ENCODE peak calls at places on chromosomes 2 and 18, in five cellular contexts. H is astrocyte of the cerebellum, D is dorsolateral prefrontal cortex, Y is gastrocnemius medialis, O is left lung. E is an unnamed sample.

GRCh38 chr18:64271264-64271663 is 122.4 kb upstream of the LINC00305 start:
- DNase-seq in H (no peak), D (no peak), Y (no peak), O (no peak), E (no peak)

GRCh38 chr2:230717595-230717994 is 5.0 kb downstream of the CAB39 start:
- DNase-seq in H (no peak), D (no peak), Y (no peak), O (no peak), E (no peak)

GRCh38 chr18:11561293-11561692 is 48.1 kb upstream of the SLC35G4 start:
- DNase-seq in H (no peak), D (no peak), Y (no peak), O (no peak), E (no peak)

GRCh38 chr2:230721712-230722111 is 9.1 kb downstream of the CAB39 start:
- DNase-seq in H (no peak), D (no peak), Y (no peak), O (no peak), E (no peak)

GRCh38 chr2:158984554-158985207 is 16.2 kb downstream of the TANC1 start:
- DNase-seq in H (no peak), D (peak), Y (no peak), O (no peak), E (no peak)

GRCh38 chr2:128498589-128498988 is 179.9 kb upstream of the HS6ST1 start:
- DNase-seq in H (no peak), D (no peak), Y (no peak), O (no peak), E (no peak)

GRCh38 chr2:197677056-197677455 is 1.7 kb upstream of the RFTN2 start:
- DNase-seq in H (no peak), D (no peak), Y (no peak), O (no peak), E (no peak)

GRCh38 chr2:26562811-26563645 is 78.1 kb downstream of the CIB4 start:
- DNase-seq in H (peak), D (peak), Y (no peak), O (no peak), E (no peak)

GRCh38 chr18:67731853-67732252 is 215.3 kb upstream of the DSEL start:
- DNase-seq in H (no peak), D (no peak), Y (no peak), O (no peak), E (no peak)

GRCh38 chr2:45610281-45611019 is 617 bp downstream of the SRBD1 start:
- DNase-seq in H (peak), D (peak), Y (peak), O (peak), E (no peak)

GRCh38 chr2:127355407-127356008 is 32.3 kb downstream of the MAP3K2 start:
- DNase-seq in H (no peak), D (no peak), Y (no peak), O (no peak), E (no peak)

GRCh38 chr2:165428996-165429395 is 40.5 kb upstream of the CSRNP3 start:
- DNase-seq in H (no peak), D (no peak), Y (no peak), O (no peak), E (no peak)

GRCh38 chr2:190023860-190024259 is 38.7 kb downstream of the MSTN start:
- DNase-seq in H (peak), D (no peak), Y (no peak), O (no peak), E (peak)

GRCh38 chr2:98907966-98908905 is 27.8 kb downstream of the CRACDL start:
- DNase-seq in H (no peak), D (no peak), Y (no peak), O (no peak), E (no peak)

GRCh38 chr2:168320267-168320666 is 72.9 kb upstream of the STK39 start:
- DNase-seq in H (no peak), D (no peak), Y (no peak), O (no peak), E (no peak)

GRCh38 chr2:188322569-188323531 is 31.2 kb downstream of the GULP1 start:
- DNase-seq in H (peak), D (no peak), Y (no peak), O (no peak), E (no peak)

GRCh38 chr2:228180126-228181097 is 1.1 kb downstream of the SPHKAP start:
- DNase-seq in H (no peak), D (peak), Y (no peak), O (no peak), E (no peak)

GRCh38 chr2:6352906-6353515 is 512.7 kb downstream of the CMPK2 start:
- DNase-seq in H (peak), D (peak), Y (peak), O (no peak), E (no peak)

GRCh38 chr2:144707927-144708326 is 188.0 kb upstream of the ZEB2 start:
- DNase-seq in H (no peak), D (no peak), Y (no peak), O (no peak), E (peak)

GRCh38 chr2:160269365-160269764 is 69.3 kb upstream of the ITGB6 start:
- DNase-seq in H (no peak), D (no peak), Y (no peak), O (peak), E (no peak)

GRCh38 chr2:179410552-179411356 is 146.1 kb upstream of the SESTD1 start:
- DNase-seq in H (peak), D (peak), Y (peak), O (no peak), E (no peak)

GRCh38 chr2:235765181-235765820 is 271.5 kb downstream of the AGAP1 start:
- DNase-seq in H (peak), D (no peak), Y (no peak), O (no peak), E (no peak)

GRCh38 chr2:101463458-101463857 is 11.5 kb downstream of the RFX8 start:
- DNase-seq in H (no peak), D (no peak), Y (no peak), O (no peak), E (no peak)

GRCh38 chr2:58098254-58099096 is 51.9 kb downstream of the VRK2 start:
- DNase-seq in H (no peak), D (no peak), Y (no peak), O (no peak), E (peak)

GRCh38 chr2:23697676-23698075 is 229.2 kb downstream of the ATAD2B start:
- DNase-seq in H (no peak), D (no peak), Y (no peak), O (no peak), E (no peak)

GRCh38 chr18:79460445-79461300 is 64.9 kb downstream of the NFATC1 start:
- DNase-seq in H (no peak), D (no peak), Y (no peak), O (no peak), E (no peak)

GRCh38 chr2:47221039-47221438 is 65.9 kb upstream of the STPG4 start:
- DNase-seq in H (peak), D (no peak), Y (no peak), O (no peak), E (peak)

GRCh38 chr2:207311316-207312005 is 145.7 kb upstream of the KLF7 start:
- DNase-seq in H (peak), D (no peak), Y (peak), O (peak), E (peak)

GRCh38 chr2:111039984-111040383 is 80.7 kb upstream of the BCL2L11 start:
- DNase-seq in H (no peak), D (no peak), Y (no peak), O (no peak), E (no peak)

GRCh38 chr2:207616185-207616584 is 9.0 kb downstream of the METTL21A start:
- DNase-seq in H (no peak), D (no peak), Y (no peak), O (no peak), E (no peak)

GRCh38 chr2:170377469-170378207 is 199.7 kb downstream of the MYO3B start:
- DNase-seq in H (no peak), D (no peak), Y (no peak), O (no peak), E (no peak)

GRCh38 chr2:53594586-53594918 is 173.1 kb upstream of the CHAC2 start:
- DNase-seq in H (no peak), D (no peak), Y (no peak), O (no peak), E (peak)

GRCh38 chr2:138274421-138275291 is 226.9 kb upstream of the SPOPL start:
- DNase-seq in H (no peak), D (no peak), Y (no peak), O (no peak), E (no peak)

GRCh38 chr18:79386547-79386946 is 9.2 kb upstream of the NFATC1 start:
- DNase-seq in H (no peak), D (no peak), Y (no peak), O (peak), E (no peak)

GRCh38 chr2:165624139-165624803 is 154.8 kb downstream of the CSRNP3 start:
- DNase-seq in H (no peak), D (no peak), Y (no peak), O (no peak), E (no peak)

GRCh38 chr2:41576423-41576822 is 471.4 kb upstream of the PKDCC start:
- DNase-seq in H (no peak), D (no peak), Y (no peak), O (no peak), E (no peak)

GRCh38 chr2:19879115-19879514 is 22.7 kb downstream of the TTC32 start:
- DNase-seq in H (no peak), D (no peak), Y (no peak), O (no peak), E (no peak)

GRCh38 chr2:73070651-73071451 is 661 bp downstream of the SFXN5 start:
- DNase-seq in H (peak), D (peak), Y (peak), O (peak), E (peak)

GRCh38 chr2:73071452-73072399 is at the start of gene SFXN5:
- DNase-seq in H (peak), D (peak), Y (peak), O (peak), E (no peak)

GRCh38 chr2:73069855-73070650 is 1.5 kb downstream of the SFXN5 start:
- DNase-seq in H (no peak), D (no peak), Y (peak), O (no peak), E (no peak)

GRCh38 chr2:73074110-73075069 is 2.9 kb upstream of the SFXN5 start:
- DNase-seq in H (no peak), D (no peak), Y (peak), O (peak), E (no peak)

DNA sequence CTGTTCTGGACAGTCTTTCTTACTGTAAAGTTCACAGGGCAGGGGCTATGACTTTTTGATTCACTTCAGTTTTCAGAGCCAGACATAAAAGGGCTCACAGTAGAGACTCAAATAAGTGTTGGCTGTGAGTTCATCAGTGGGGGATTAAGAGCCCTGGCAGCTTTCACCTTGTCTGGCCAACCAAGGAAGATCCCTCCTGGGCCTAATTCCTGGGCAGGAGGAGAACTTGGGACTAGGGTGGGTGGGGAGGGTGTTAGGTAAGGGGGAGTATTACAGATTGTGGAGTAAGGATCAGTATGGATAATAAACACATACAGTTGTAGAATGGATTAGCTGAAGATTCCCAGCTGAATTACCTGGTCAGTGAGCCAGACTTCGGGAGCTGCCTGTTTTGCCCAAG is 904 bp upstream of the SFXN5 start:
- DNase-seq in H (no peak), D (no peak), Y (no peak), O (no peak), E (no peak)
- H3K4me3 ChIP-seq in H (peak), D (peak), Y (peak), O (peak), E (no peak)

DNA sequence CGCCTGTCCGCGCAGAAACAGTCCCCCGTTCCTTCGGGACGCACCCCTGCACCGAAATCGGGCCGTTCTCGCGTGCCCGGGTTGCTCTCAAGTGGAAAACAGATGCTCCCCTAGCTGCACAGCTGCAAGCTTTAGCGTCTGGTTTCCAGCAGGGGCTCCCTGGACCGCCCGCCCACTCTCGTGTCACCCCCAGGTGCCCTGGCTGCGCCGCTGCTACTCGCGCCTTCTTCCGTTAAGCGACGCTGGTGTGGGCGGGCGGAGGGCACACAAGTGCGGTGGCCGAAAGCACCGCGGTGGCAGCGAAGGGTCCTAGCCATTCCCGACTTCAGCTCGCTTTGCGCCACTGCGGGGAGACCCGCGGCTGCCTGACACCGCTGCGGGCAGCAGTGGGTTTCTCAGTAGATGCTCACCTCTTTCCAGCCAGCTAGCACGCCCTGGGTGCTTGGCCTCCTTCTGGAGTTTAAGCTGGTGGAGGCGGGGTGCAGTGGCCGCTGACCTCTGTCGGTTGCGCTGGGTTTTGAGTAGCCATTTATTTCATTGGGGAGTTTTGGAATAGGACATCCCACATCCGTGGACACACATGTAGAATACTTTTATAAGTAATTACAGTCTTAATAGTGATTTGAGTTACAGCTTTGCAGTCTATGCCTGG is 806 bp downstream of the ZNF407 start:
- DNase-seq in H (no peak), D (peak), Y (peak), O (peak), E (no peak)
- TF ChIP-seq CTCF in H (no peak), D (no peak), Y (peak), O (no peak), E (peak)

DNA sequence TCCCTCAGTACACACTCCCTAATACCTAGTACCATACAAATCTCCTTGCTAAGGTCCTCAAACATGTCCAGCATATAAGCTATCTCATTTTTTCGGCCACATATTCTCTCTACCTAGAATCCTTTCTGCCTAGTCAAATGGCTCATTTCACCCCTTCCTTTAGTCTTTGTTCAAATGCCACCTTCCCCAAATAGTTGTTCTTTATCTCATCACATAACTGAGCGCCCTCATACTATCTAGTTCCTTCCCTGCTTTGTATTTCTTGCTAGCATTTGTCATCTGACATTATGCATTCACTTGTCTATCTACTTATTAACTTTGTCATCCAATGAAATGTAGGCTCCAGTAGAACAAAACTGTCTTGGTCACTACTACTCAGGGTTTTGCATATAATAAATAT is 35.5 kb downstream of the RPRD1A start:
- DNase-seq in H (no peak), D (no peak), Y (no peak), O (no peak), E (no peak)
- H3K4me3 ChIP-seq in H (no peak), D (no peak), Y (no peak), O (no peak), E (no peak)

GRCh38 chr2:96156011-96156820 is 11.0 kb upstream of the DUSP2 start:
- DNase-seq in H (no peak), D (no peak), Y (no peak), O (no peak), E (no peak)
- TF ChIP-seq CTCF in H (no peak), D (no peak), Y (no peak), O (no peak), E (no peak)